ENCODE peak calls at places on chromosomes 13 and 19, in four cellular contexts. L is H1, T is K562, G is GM12878. W is an unnamed sample.

GRCh38 chr19:18762125-18763023 is 28.7 kb downstream of the COMP start:
- DNase-seq in T (no peak), L (no peak), G (no peak), W (peak)

GRCh38 chr19:38683393-38684077 is 36.1 kb downstream of the ACTN4 start:
- DNase-seq in L (peak), G (no peak), T (peak), W (peak)

GRCh38 chr13:60798503-60798902 is 401.5 kb downstream of the TDRD3 start:
- DNase-seq in T (no peak), G (no peak), L (no peak), W (no peak)

GRCh38 chr13:99314640-99315176 is 7.5 kb upstream of the GPR183 start:
- DNase-seq in T (peak), G (no peak), L (no peak), W (no peak)

GRCh38 chr19:28874742-28875141 is 338.2 kb downstream of the UQCRFS1 start:
- DNase-seq in G (no peak), L (no peak), T (no peak), W (no peak)

GRCh38 chr13:46386996-46387851 is at the start of gene RUBCNL:
- DNase-seq in G (no peak), L (no peak), T (no peak), W (peak)

GRCh38 chr13:71880753-71881541 is 13.9 kb upstream of the DACH1 start:
- DNase-seq in T (no peak), L (no peak), G (no peak), W (peak)

GRCh38 chr19:41936416-41936850 is 8.2 kb upstream of the ERFL start:
- DNase-seq in T (no peak), L (no peak), G (no peak), W (no peak)

GRCh38 chr13:45705936-45706335 is 3.8 kb downstream of the CBY2 start:
- DNase-seq in T (no peak), L (no peak), G (peak), W (no peak)

GRCh38 chr19:55447421-55448174 is 4.5 kb upstream of the SHISA7 start:
- DNase-seq in G (no peak), T (peak), L (no peak), W (peak)
- H3K27ac ChIP-seq in G (no peak), T (no peak), L (no peak), W (no peak)

DNA sequence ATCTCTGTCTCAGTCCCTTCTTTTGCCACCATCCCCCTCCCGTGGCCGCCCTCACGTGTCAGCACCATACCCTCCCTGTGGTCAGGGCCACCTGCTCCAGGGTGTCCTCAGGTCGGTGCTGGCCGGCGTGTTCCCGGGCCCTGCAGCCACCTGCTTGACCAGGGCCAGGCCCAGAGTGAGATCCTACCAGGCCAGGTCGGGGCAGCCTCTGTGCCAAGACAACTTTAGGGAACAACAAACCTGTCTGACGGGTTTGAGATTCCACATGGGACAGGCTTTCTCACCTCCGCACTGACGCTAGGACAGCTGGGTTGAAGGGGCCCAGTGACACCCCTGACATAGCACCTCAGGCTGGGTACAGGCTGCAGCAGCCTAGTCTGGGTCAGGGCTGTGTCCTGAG is 7.5 kb upstream of the SBNO2 start:
- DNase-seq in G (no peak), T (no peak), L (no peak), W (no peak)
- TF ChIP-seq CREB1 in G (no peak), T (no peak), L (no peak), W (no peak)

DNA sequence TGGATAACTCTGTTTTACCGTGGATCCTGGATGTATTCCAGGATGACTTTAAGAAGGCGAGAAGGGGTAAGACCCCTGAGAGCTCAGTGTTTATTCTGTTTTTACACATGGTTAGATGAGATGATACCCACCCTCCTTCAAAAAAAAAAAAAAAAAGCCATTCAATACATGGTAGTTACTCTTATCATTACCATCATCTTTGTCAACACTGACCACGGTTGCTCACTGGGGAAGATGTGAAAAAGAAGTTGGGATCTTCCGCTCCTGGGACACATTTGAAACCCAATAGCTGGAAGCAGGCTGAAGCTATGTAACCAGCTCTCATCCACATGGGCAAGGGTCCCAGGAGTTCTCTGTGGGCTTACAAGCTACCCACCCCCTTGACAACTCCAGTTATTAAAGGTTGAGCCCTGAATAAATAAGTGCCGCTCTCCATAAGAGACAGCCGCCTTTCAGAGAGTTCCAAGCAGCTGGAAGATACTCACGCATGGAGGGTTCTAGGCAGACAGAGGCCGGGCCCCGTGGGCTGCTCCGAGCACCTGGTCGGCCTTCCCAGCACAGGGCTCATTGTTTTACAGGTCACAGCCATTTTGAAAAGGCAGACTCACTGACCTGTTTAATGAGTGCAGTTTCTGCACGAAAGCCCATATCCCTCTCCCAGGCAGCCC is 22.8 kb downstream of the SERP2 start:
- DNase-seq in G (no peak), T (no peak), L (no peak), W (no peak)
- H3K27ac ChIP-seq in G (no peak), T (peak), L (no peak), W (no peak)

GRCh38 chr19:7074705-7075282 is 5.3 kb downstream of the ZNF557 start:
- DNase-seq in L (no peak), T (no peak), G (no peak), W (no peak)

GRCh38 chr19:7083076-7083956 is 13.8 kb downstream of the ZNF557 start:
- DNase-seq in L (no peak), G (no peak), T (no peak), W (peak)

GRCh38 chr19:7072541-7072940 is 3.0 kb downstream of the ZNF557 start:
- DNase-seq in G (no peak), T (no peak), L (no peak), W (no peak)

GRCh38 chr19:7076151-7076550 is 6.6 kb downstream of the ZNF557 start:
- DNase-seq in G (no peak), L (no peak), T (no peak), W (no peak)

DNA sequence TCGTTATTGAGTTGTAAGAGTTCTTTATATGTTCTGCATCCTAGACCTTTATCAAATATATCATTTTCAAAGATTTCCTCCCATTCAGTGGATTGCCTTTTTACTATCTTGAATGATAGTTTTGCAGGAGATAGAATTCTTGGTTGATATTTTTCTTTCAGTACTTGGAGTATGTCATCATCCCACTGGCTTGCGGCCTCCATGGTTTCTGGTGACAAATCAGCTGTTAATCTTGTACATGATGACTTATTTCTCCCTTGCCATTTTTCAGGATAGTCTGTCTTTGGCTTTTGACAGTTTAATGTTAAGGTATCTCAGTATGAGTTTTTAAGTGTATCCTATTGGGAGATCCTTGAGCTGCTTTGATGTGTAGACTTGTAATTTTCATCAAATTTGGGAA is 8.5 kb downstream of the ZNF557 start:
- DNase-seq in L (no peak), T (no peak), G (no peak), W (peak)
- TF ChIP-seq CREB1 in L (no peak), T (no peak), G (no peak), W (no peak)